ENCODE peak calls at places on chromosome 5, in six cellular contexts. L is thoracic aorta, P is NCI-H1694 treated with DMSO at 0.1 percent for 48 hours, C is NCI-H2171, E is left colon, U is GM03348. T is an unnamed sample.

GRCh38 chr5:137564475-137564961 is 65.4 kb upstream of the SPOCK1 start:
- DNase-seq in E (no peak), L (no peak), P (no peak), C (no peak), U (peak; percentile 31), T (peak; percentile 14)

GRCh38 chr5:67941750-67942450 is 273.7 kb upstream of the PIK3R1 start:
- DNase-seq in U (no peak), L (no peak), E (no peak), C (no peak), P (no peak), T (no peak)

GRCh38 chr5:142803428-142804111 is 33.4 kb downstream of the ARHGAP26 start:
- DNase-seq in E (no peak), C (no peak), L (no peak), U (no peak), P (peak; percentile 8), T (no peak)

GRCh38 chr5:157383151-157383810 is 76.7 kb upstream of the NIPAL4 start:
- DNase-seq in C (no peak), E (no peak), P (no peak), U (no peak), L (no peak), T (no peak)

GRCh38 chr5:141040093-141040762 is 10.9 kb upstream of the PCDHB1 start:
- DNase-seq in L (no peak), U (peak; percentile 10), P (peak; percentile 85), C (peak; percentile 81), E (no peak), T (peak; percentile 64)

GRCh38 chr5:92942762-92943161 is 638.3 kb downstream of the NR2F1-AS1 start:
- DNase-seq in P (no peak), U (no peak), E (no peak), L (no peak), C (no peak), T (no peak)

GRCh38 chr5:124661317-124662141 is 84.9 kb downstream of the ZNF608 start:
- DNase-seq in E (peak; percentile 54), P (peak; percentile 67), L (no peak), C (peak; percentile 67), U (peak; percentile 62), T (peak; percentile 64)

GRCh38 chr5:139795074-139796001 is at the start of gene PSD2:
- DNase-seq in P (no peak), L (no peak), U (peak; percentile 67), E (no peak), C (no peak), T (peak; percentile 46)

GRCh38 chr5:132776077-132776931 is 735 bp downstream of the SEPTIN8 start:
- DNase-seq in U (peak; percentile 62), E (peak; percentile 67), C (no peak), P (no peak), L (no peak), T (no peak)

GRCh38 chr5:72106922-72107873 is at the start of gene MAP1B:
- DNase-seq in C (peak; percentile 60), P (peak; percentile 84), E (peak; percentile 26), U (peak; percentile 86), L (no peak), T (peak; percentile 36)

GRCh38 chr5:137629646-137630045 is 106.2 kb downstream of the KLHL3 start:
- DNase-seq in U (peak; percentile 81), C (no peak), E (no peak), P (peak; percentile 61), L (no peak), T (no peak)

GRCh38 chr5:59335544-59335943 is 558.0 kb downstream of the PDE4D start:
- DNase-seq in P (no peak), C (no peak), L (no peak), E (no peak), U (no peak), T (no peak)

GRCh38 chr5:172701336-172702061 is 60.4 kb downstream of the NEURL1B start:
- DNase-seq in E (no peak), P (no peak), C (no peak), U (no peak), L (no peak), T (no peak)

GRCh38 chr5:90173299-90174030 is 236.1 kb downstream of the CETN3 start:
- DNase-seq in L (no peak), P (no peak), U (no peak), C (no peak), E (no peak), T (no peak)

GRCh38 chr5:105868038-105868775 is 1802.5 kb downstream of the EFNA5 start:
- DNase-seq in C (peak; percentile 39), U (no peak), E (no peak), L (no peak), P (no peak), T (no peak)

GRCh38 chr5:126976520-126977172 is 53.7 kb downstream of the MARCHF3 start:
- DNase-seq in L (no peak), E (no peak), C (peak; percentile 20), P (no peak), U (no peak), T (no peak)

GRCh38 chr5:131974956-131975726 is 29.7 kb upstream of the MEIKIN start:
- DNase-seq in E (peak; percentile 20), C (no peak), L (no peak), P (no peak), U (no peak), T (no peak)

GRCh38 chr5:159576902-159577301 is 246.6 kb upstream of the IL12B start:
- DNase-seq in C (no peak), P (no peak), L (no peak), E (no peak), U (no peak), T (no peak)

GRCh38 chr5:150053231-150053626 is 33.1 kb downstream of the CSF1R start:
- DNase-seq in U (peak; percentile 76), L (no peak), P (no peak), E (no peak), C (no peak), T (no peak)

GRCh38 chr5:176677209-176677931 is 30.1 kb downstream of the TSPAN17 start:
- DNase-seq in C (no peak), L (no peak), U (no peak), E (no peak), P (peak; percentile 52), T (no peak)

GRCh38 chr5:28344803-28345433 is 1306.5 kb upstream of the CDH9 start:
- DNase-seq in C (no peak), L (no peak), E (no peak), U (no peak), P (peak; percentile 83), T (no peak)

GRCh38 chr5:87421307-87421706 is 8.6 kb upstream of the CCNH start:
- DNase-seq in U (no peak), C (no peak), E (no peak), L (no peak), P (no peak), T (no peak)

GRCh38 chr5:99866740-99867139 is 668.4 kb upstream of the FAM174A start:
- DNase-seq in L (no peak), C (no peak), P (no peak), U (no peak), E (no peak), T (no peak)

GRCh38 chr5:34047147-34047546 is 4.1 kb upstream of the C1QTNF3 start:
- DNase-seq in P (no peak), U (no peak), L (no peak), C (no peak), E (no peak), T (no peak)

GRCh38 chr5:138568061-138568824 is 7.0 kb downstream of the HSPA9 start:
- DNase-seq in P (no peak), E (no peak), U (no peak), C (no peak), L (no peak), T (no peak)

GRCh38 chr5:170056561-170057267 is 49.0 kb upstream of the FOXI1 start:
- DNase-seq in U (no peak), C (no peak), P (no peak), L (no peak), E (no peak), T (no peak)

GRCh38 chr5:82092-82491 is 9.9 kb upstream of the PLEKHG4B start:
- DNase-seq in L (no peak), E (no peak), C (no peak), U (peak; percentile 50), P (no peak), T (no peak)

GRCh38 chr5:173689713-173690360 is 73.4 kb upstream of the BOD1 start:
- DNase-seq in U (no peak), E (no peak), C (no peak), P (no peak), L (no peak), T (peak; percentile 65)

GRCh38 chr5:178340637-178341036 is 108.0 kb upstream of the PHYKPL start:
- DNase-seq in P (no peak), C (no peak), U (no peak), E (no peak), L (no peak), T (no peak)

GRCh38 chr5:142600611-142601360 is 85.1 kb downstream of the FGF1 start:
- DNase-seq in P (no peak), U (peak; percentile 29), E (peak; percentile 28), L (peak; percentile 37), C (no peak), T (peak; percentile 26)

GRCh38 chr5:84274585-84275468 is 109.9 kb downstream of the EDIL3 start:
- DNase-seq in E (no peak), U (peak; percentile 44), C (no peak), L (no peak), P (peak; percentile 15), T (peak; percentile 49)

GRCh38 chr5:172772112-172772906 is 1.3 kb upstream of the DUSP1 start:
- DNase-seq in L (peak; percentile 85), C (no peak), E (peak; percentile 94), P (peak; percentile 47), U (peak; percentile 83), T (peak; percentile 86)

GRCh38 chr5:142942901-142943300 is 172.7 kb downstream of the ARHGAP26 start:
- DNase-seq in U (no peak), P (no peak), E (no peak), L (no peak), C (no peak), T (peak; percentile 52)

GRCh38 chr5:149550608-149551226 is 522 bp downstream of the CSNK1A1 start:
- DNase-seq in E (peak; percentile 41), L (no peak), P (no peak), U (peak; percentile 15), C (no peak), T (no peak)

GRCh38 chr5:139110526-139111168 is 87.5 kb downstream of the SIL1 start:
- DNase-seq in L (no peak), P (no peak), U (no peak), C (no peak), E (no peak), T (no peak)

GRCh38 chr5:42951847-42952411 is 88.2 kb downstream of the ANXA2R start:
- DNase-seq in E (no peak), C (no peak), P (no peak), U (peak; percentile 47), L (no peak), T (no peak)

GRCh38 chr5:55481293-55481900 is 53.4 kb downstream of the PLPP1 start:
- DNase-seq in C (peak; percentile 85), P (peak; percentile 19), U (peak; percentile 27), E (no peak), L (no peak), T (no peak)

GRCh38 chr5:181207214-181207959 is 2.4 kb upstream of the TRIM7 start:
- DNase-seq in C (no peak), L (no peak), P (no peak), E (no peak), U (no peak), T (peak; percentile 89)

GRCh38 chr5:2657151-2657550 is 94.3 kb downstream of the IRX2 start:
- DNase-seq in U (no peak), L (no peak), C (no peak), E (no peak), P (no peak), T (no peak)

T was measured in body of pancreas.